ENCODE peak calls at places on chromosomes 3 and 15, in five cellular contexts. H, X, F, S and V are unnamed samples.

GRCh38 chr3:30628931-30629590 is 22.7 kb downstream of the TGFBR2 start:
- DNase-seq in X (no peak), F (no peak), H (no peak), S (no peak), V (peak)

GRCh38 chr3:46410669-46411068 is 3.6 kb downstream of the CCRL2 start:
- DNase-seq in F (no peak), H (no peak), S (no peak), X (no peak), V (no peak)

GRCh38 chr15:55696221-55696620 is 46.7 kb downstream of the PRTG start:
- DNase-seq in S (no peak), H (no peak), F (no peak), X (no peak), V (no peak)

GRCh38 chr3:44926921-44927320 is 49.1 kb downstream of the ZDHHC3 start:
- DNase-seq in H (no peak), S (no peak), X (no peak), F (no peak), V (no peak)

GRCh38 chr3:15654891-15655290 is 53.3 kb downstream of the BTD start:
- DNase-seq in H (no peak), X (no peak), S (no peak), F (no peak), V (peak)

GRCh38 chr15:100781061-100781960 is 98.3 kb upstream of the ALDH1A3 start:
- DNase-seq in S (no peak), X (no peak), F (no peak), H (peak), V (peak)

GRCh38 chr3:182567666-182568065 is 225.6 kb upstream of the ATP11B start:
- DNase-seq in X (no peak), F (no peak), H (no peak), S (peak), V (no peak)

GRCh38 chr15:41337047-41337446 is 4.4 kb downstream of the NUSAP1 start:
- DNase-seq in F (no peak), X (no peak), H (no peak), S (no peak), V (no peak)

GRCh38 chr3:32105291-32106131 is 909 bp upstream of the GPD1L start:
- DNase-seq in F (no peak), H (peak), S (no peak), X (no peak), V (peak)

GRCh38 chr3:146163584-146163983 is 2.6 kb upstream of the PLOD2 start:
- DNase-seq in F (no peak), H (peak), X (no peak), S (no peak), V (peak)

GRCh38 chr3:121989943-121990342 is 32.1 kb downstream of the ILDR1 start:
- DNase-seq in F (no peak), S (no peak), X (no peak), H (no peak), V (no peak)

GRCh38 chr3:42996633-42997075 is 17.5 kb downstream of the GASK1A start:
- DNase-seq in F (no peak), X (no peak), S (peak), H (no peak), V (no peak)

GRCh38 chr3:101303836-101304235 is 16.5 kb downstream of the IMPG2 start:
- DNase-seq in X (no peak), S (no peak), H (no peak), F (no peak), V (no peak)

GRCh38 chr3:8319935-8320634 is 181.5 kb upstream of the LMCD1 start:
- DNase-seq in F (no peak), S (no peak), H (peak), X (no peak), V (peak)

GRCh38 chr3:188358787-188359493 is 205.0 kb downstream of the LPP start:
- DNase-seq in F (no peak), S (no peak), H (no peak), X (no peak), V (no peak)

GRCh38 chr15:47674576-47675232 is 42.6 kb upstream of the SEMA6D start:
- DNase-seq in H (no peak), F (no peak), S (no peak), X (no peak), V (peak)

GRCh38 chr3:195061756-195062655 is 209.0 kb downstream of the XXYLT1 start:
- DNase-seq in S (no peak), X (no peak), F (no peak), H (no peak), V (peak)

GRCh38 chr15:40857601-40858351 is 13.9 kb downstream of the SPINT1 start:
- DNase-seq in F (peak), S (peak), H (peak), X (peak), V (peak)

GRCh38 chr15:83694030-83694429 is 40.1 kb downstream of the ADAMTSL3 start:
- DNase-seq in S (no peak), H (no peak), F (no peak), X (no peak), V (peak)

GRCh38 chr3:177673105-177673804 is 476.0 kb upstream of the TBL1XR1 start:
- DNase-seq in H (peak), X (no peak), S (no peak), F (no peak), V (peak)

GRCh38 chr3:171811059-171811912 is 1.0 kb upstream of the PLD1 start:
- DNase-seq in S (no peak), H (peak), X (no peak), F (no peak), V (peak)

GRCh38 chr3:184177331-184177731 is 2.7 kb downstream of the AP2M1 start:
- DNase-seq in F (peak), S (no peak), H (peak), X (no peak), V (peak)

GRCh38 chr3:183895296-183895695 is 10.6 kb upstream of the PARL start:
- DNase-seq in H (peak), F (peak), X (no peak), S (peak), V (peak)

GRCh38 chr3:50635066-50635465 is 18.1 kb downstream of the MAPKAPK3 start:
- DNase-seq in H (no peak), F (no peak), S (no peak), X (no peak), V (peak)

GRCh38 chr3:129855454-129856419 is 37.8 kb downstream of the TMCC1 start:
- DNase-seq in S (no peak), H (peak), X (no peak), F (no peak), V (peak)

GRCh38 chr3:152100491-152101086 is 168.1 kb upstream of the MBNL1 start:
- DNase-seq in F (no peak), H (no peak), X (no peak), S (no peak), V (no peak)

GRCh38 chr3:40173291-40173710 is 136.2 kb upstream of the EIF1B start:
- DNase-seq in S (peak), F (no peak), X (no peak), H (no peak), V (no peak)

GRCh38 chr3:177358968-177359600 is 161.8 kb upstream of the TBL1XR1 start:
- DNase-seq in H (no peak), F (no peak), S (no peak), X (peak), V (peak)

GRCh38 chr3:113231827-113232253 is 20.5 kb downstream of the BOC start:
- DNase-seq in F (no peak), X (no peak), S (no peak), H (peak), V (no peak)

GRCh38 chr3:140470962-140471361 is 206.9 kb upstream of the TRIM42 start:
- DNase-seq in S (no peak), F (no peak), H (no peak), X (no peak), V (peak)

GRCh38 chr3:61819861-61820260 is 258.5 kb downstream of the PTPRG start:
- DNase-seq in F (no peak), S (no peak), H (no peak), X (no peak), V (peak)

GRCh38 chr3:42702982-42703694 is 540 bp upstream of the HHATL start:
- DNase-seq in S (no peak), F (no peak), X (no peak), H (no peak), V (peak)

GRCh38 chr15:34889486-34889885 is 80.1 kb downstream of the AQR start:
- DNase-seq in H (peak), X (no peak), S (no peak), F (no peak), V (no peak)

GRCh38 chr3:45582407-45582806 is 12.1 kb upstream of the LIMD1 start:
- DNase-seq in H (peak), X (no peak), S (no peak), F (no peak), V (no peak)

GRCh38 chr3:178059124-178059523 is 477.1 kb upstream of the KCNMB2 start:
- DNase-seq in S (no peak), F (no peak), X (no peak), H (peak), V (no peak)

GRCh38 chr3:25457642-25458419 is 29.8 kb downstream of the RARB start:
- DNase-seq in F (no peak), X (no peak), H (peak), S (no peak), V (no peak)

GRCh38 chr3:102078864-102079808 is 229.8 kb downstream of the NFKBIZ start:
- DNase-seq in X (no peak), F (no peak), S (no peak), H (peak), V (peak)

GRCh38 chr3:141216975-141217374 is 14.7 kb upstream of the PXYLP1 start:
- DNase-seq in H (no peak), F (no peak), S (no peak), X (no peak), V (no peak)

GRCh38 chr3:135802171-135802570 is 163.4 kb upstream of the PPP2R3A start:
- DNase-seq in S (no peak), F (no peak), H (no peak), X (no peak), V (no peak)